ENCODE peak calls at places on chromosomes 7 and 10, in four cellular contexts. F is AG04450, V is mammary epithelial cell, D is lower lobe of right lung. T is an unnamed sample.

GRCh38 chr10:103066141-103067098 is 126.7 kb downstream of the NT5C2 start:
- DNase-seq in F (no peak), D (no peak), V (no peak), T (no peak)

GRCh38 chr7:3244241-3244814 is 56.7 kb upstream of the SDK1 start:
- DNase-seq in F (peak; percentile 68), V (peak; percentile 66), D (no peak), T (no peak)

GRCh38 chr7:79979437-79979836 is 155.2 kb upstream of the GNAI1 start:
- DNase-seq in F (peak; percentile 66), D (no peak), V (no peak), T (no peak)

GRCh38 chr7:610531-611280 is 91.1 kb upstream of the PDGFA start:
- DNase-seq in D (peak; percentile 47), V (no peak), F (no peak), T (no peak)

GRCh38 chr7:149147730-149148653 is 739 bp downstream of the ZNF398 start:
- DNase-seq in F (no peak), V (peak; percentile 58), D (peak; percentile 79), T (no peak)

GRCh38 chr7:140610204-140611165 is 30.1 kb downstream of the DENND2A start:
- DNase-seq in V (no peak), D (no peak), F (no peak), T (no peak)

GRCh38 chr7:7956531-7957221 is 11.9 kb upstream of the GLCCI1 start:
- DNase-seq in D (peak; percentile 49), F (no peak), V (peak; percentile 46), T (peak; percentile 57)

GRCh38 chr10:72337039-72337629 is 17.6 kb downstream of the DNAJB12 start:
- DNase-seq in V (peak; percentile 69), F (no peak), D (peak; percentile 88), T (no peak)

DNA sequence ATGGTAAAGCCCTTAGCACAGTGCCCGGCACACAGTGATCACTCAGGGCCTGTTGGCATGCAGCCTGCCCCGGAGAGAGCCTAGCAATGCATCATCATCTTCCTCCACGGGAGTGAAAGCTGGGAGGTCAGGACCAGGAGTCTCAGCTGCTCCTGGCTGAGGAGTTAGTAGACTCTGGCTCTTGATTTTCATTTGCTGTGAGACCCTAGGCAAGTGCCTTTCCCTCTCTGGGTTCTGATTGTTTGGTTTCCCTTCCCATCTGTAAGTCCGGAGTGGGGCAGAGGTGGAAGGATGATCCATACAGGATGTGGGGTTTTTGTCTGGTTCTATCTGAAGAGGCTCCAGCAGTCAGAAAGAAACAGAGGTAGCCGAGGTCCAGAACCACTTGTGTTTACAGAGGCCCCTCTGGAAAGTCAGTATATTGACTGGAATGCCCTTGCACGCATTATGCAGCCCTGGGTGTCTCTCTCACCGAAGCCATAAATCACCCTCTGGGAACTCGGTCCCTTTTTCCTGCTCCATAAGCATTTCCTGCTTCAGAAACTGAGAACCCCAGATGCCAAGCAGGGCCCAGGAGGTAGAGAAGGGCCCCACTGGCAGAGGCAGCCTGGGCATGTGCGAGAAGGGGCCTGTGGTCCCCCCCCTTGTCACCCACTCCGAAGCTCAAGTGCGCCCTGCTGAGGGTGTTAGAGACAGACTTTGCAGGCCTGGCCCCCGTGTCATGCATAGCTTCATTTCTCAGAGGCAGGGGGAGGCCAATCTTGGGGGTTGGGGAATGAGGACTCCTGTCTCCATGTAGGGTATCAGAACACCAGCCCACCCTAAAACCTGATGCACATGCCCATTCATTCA is 8.5 kb downstream of the UNC5B start:
- DNase-seq in V (no peak), D (no peak), F (no peak), T (no peak)
- H3K4me3 ChIP-seq in V (no peak overlapping the region), D (no peak overlapping the region), F (no peak overlapping the region), T (no peak overlapping the region)

GRCh38 chr10:62492012-62492869 is 118.1 kb downstream of the ZNF365 start:
- DNase-seq in D (no peak), F (no peak), V (peak; percentile 72), T (peak; percentile 49)
- TF ChIP-seq CTCF in D (peak; percentile 41), F (peak; percentile 62), V (peak; percentile 80), T (peak; percentile 64)

DNA sequence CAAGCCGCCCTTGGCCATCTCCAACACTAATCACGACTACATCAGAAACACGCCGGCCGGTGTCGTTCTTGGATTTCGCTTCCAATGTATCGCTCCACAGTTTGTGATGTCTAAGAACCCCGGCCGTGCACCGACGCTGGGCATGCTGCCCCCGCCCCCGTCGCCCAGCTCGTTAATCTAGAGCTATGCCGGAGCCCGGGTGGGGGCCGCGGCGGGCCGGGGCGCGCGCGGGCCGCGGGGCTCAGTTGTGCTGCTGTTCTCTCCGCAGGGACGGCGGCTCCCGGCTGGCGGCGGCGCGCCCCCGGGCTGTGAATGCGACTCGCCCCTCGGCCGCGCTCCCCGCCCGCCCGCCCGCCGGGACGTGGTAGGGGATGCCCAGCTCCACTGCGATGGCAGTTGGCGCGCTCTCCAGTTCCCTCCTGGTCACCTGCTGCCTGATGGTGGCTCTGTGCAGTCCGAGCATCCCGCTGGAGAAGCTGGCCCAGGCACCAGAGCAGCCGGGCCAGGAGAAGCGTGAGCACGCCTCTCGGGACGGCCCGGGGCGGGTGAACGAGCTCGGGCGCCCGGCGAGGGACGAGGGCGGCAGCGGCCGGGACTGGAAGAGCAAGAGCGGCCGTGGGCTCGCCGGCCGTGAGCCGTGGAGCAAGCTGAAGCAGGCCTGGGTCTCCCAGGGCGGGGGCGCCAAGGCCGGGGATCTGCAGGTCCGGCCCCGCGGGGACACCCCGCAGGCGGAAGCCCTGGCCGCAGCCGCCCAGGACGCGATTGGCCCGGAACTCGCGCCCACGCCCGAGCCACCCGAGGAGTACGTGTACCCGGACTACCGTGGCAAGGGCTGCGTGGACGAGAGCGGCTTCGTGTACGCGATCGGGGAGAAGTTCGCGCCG is 1.9 kb downstream of the VWC2 start:
- DNase-seq in D (peak; percentile 47), V (no peak), F (no peak), T (no peak)
- H3K27me3 ChIP-seq in D (peaks cover 61% of the 10 kb centered on the region), V (peaks cover 37% of the 10 kb centered on the region), F (peaks cover 6% of the 10 kb centered on the region), T (peaks cover 2% of the 10 kb centered on the region)

DNA sequence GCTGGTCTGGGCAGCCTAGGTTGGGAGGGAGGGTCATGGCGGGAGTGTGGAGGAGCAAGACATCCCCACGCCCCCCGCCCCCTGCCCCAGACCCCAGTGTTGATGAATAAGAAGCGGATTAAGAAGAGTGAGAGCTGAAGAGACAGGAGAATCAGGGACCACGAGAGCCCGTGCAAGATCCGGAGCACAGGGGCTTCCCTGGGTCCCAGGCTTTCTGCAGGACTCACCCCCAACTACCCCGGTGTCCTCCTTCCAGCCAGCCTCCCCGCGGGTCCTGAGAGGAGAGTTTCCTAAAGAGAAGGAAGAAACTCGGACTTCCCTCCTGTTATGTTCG is 20.1 kb downstream of the GHRHR start:
- DNase-seq in D (no peak), F (no peak), V (no peak), T (no peak)
- H3K4me3 ChIP-seq in D (no peak overlapping the region), F (no peak overlapping the region), V (no peak overlapping the region), T (no peak overlapping the region)

GRCh38 chr10:21953585-21954057 is 49.9 kb downstream of the DNAJC1 start:
- DNase-seq in F (no peak), V (peak; percentile 64), D (no peak), T (no peak)
- TF ChIP-seq CTCF in F (peak; percentile 52), V (peak; percentile 61), D (peak; percentile 43), T (peak; percentile 51)